ENCODE peak calls at places on chromosomes 6 and 20, in ten cellular contexts. J, W, I, T, Y, Z, R, A, G and K are unnamed samples.

GRCh38 chr6:43739642-43740091 is 30.3 kb upstream of the VEGFA start:
- DNase-seq in W (no peak), I (no peak), Y (no peak), A (no peak), T (no peak), G (no peak), J (no peak), Z (no peak), R (no peak), K (no peak)

GRCh38 chr20:58637466-58638198 is 13.5 kb upstream of the STX16 start:
- DNase-seq in W (no peak), A (no peak), Z (no peak), T (no peak), J (no peak), R (no peak), I (no peak), Y (no peak), G (no peak), K (no peak)

GRCh38 chr20:44728835-44729342 is 13.7 kb downstream of the CCN5 start:
- DNase-seq in T (peak; percentile 7), G (no peak), Z (peak; percentile 56), W (peak; percentile 81), R (peak; percentile 98), I (peak; percentile 81), Y (no peak), A (no peak), J (peak; percentile 58), K (no peak)

GRCh38 chr6:13461805-13462204 is 25.6 kb downstream of the GFOD1 start:
- DNase-seq in T (no peak), J (no peak), W (no peak), Y (no peak), R (peak; percentile 35), A (no peak), G (no peak), I (no peak), Z (no peak), K (no peak)

GRCh38 chr6:11271637-11272036 is 39.2 kb upstream of the NEDD9 start:
- DNase-seq in R (no peak), Y (no peak), A (no peak), I (peak; percentile 79), Z (no peak), G (no peak), W (peak; percentile 95), T (no peak), J (no peak), K (no peak)

GRCh38 chr6:8063762-8064637 is at the start of gene BLOC1S5:
- DNase-seq in G (peak; percentile 96), Z (peak; percentile 97), Y (peak; percentile 95), A (peak; percentile 95), J (peak; percentile 74), W (peak; percentile 98), R (peak; percentile 92), T (peak; percentile 91), I (peak; percentile 97), K (peak; percentile 94)

GRCh38 chr6:44538131-44538835 is 150.8 kb downstream of the CDC5L start:
- DNase-seq in R (no peak), I (no peak), T (no peak), G (no peak), Y (no peak), Z (no peak), A (no peak), J (peak; percentile 43), W (no peak), K (no peak)

GRCh38 chr20:25227317-25227831 is 20.5 kb upstream of the PYGB start:
- DNase-seq in R (peak; percentile 62), Z (no peak), W (peak; percentile 64), A (no peak), Y (no peak), J (no peak), G (no peak), I (peak; percentile 74), T (no peak), K (no peak)

GRCh38 chr20:35952480-35953410 is 1.6 kb downstream of the SCAND1 start:
- DNase-seq in J (no peak), W (peak; percentile 5), Z (no peak), Y (no peak), T (no peak), R (no peak), G (no peak), I (peak; percentile 50), A (no peak), K (no peak)

GRCh38 chr6:40894962-40895799 is 143.8 kb downstream of the UNC5CL start:
- DNase-seq in I (peak; percentile 38), R (peak; percentile 23), Z (peak; percentile 43), G (no peak), W (no peak), A (no peak), T (peak; percentile 18), J (no peak), Y (no peak), K (peak; percentile 51)

GRCh38 chr20:33827629-33828325 is 16.6 kb downstream of the CHMP4B start:
- DNase-seq in T (no peak), I (peak; percentile 53), Y (no peak), R (no peak), W (peak; percentile 77), Z (no peak), G (no peak), A (no peak), J (no peak), K (no peak)

GRCh38 chr6:137234505-137234863 is 15.3 kb upstream of the IFNGR1 start:
- DNase-seq in J (no peak), I (no peak), T (no peak), Z (peak; percentile 55), R (peak; percentile 66), W (no peak), G (no peak), A (no peak), Y (peak; percentile 41), K (no peak)

GRCh38 chr6:43848992-43849391 is 79.0 kb downstream of the VEGFA start:
- DNase-seq in T (no peak), J (no peak), G (no peak), Y (no peak), W (no peak), I (no peak), Z (no peak), A (no peak), R (no peak), K (no peak)

GRCh38 chr6:149459761-149460160 is 25.1 kb downstream of the ZC3H12D start:
- DNase-seq in G (no peak), J (no peak), Y (no peak), W (peak; percentile 57), T (no peak), I (no peak), Z (no peak), A (no peak), R (no peak), K (no peak)

GRCh38 chr20:46709459-46710148 is at the start of gene SLC2A10:
- DNase-seq in Z (peak; percentile 68), G (no peak), T (no peak), A (no peak), J (no peak), Y (no peak), W (peak; percentile 38), R (no peak), I (peak; percentile 58), K (no peak)

GRCh38 chr6:166488081-166488685 is 98.3 kb downstream of the RAMACL start:
- DNase-seq in Z (peak; percentile 61), T (no peak), R (no peak), Y (peak; percentile 66), J (no peak), G (peak; percentile 64), W (no peak), I (peak; percentile 91), A (peak; percentile 68), K (no peak)

GRCh38 chr6:34350100-34350936 is 42.2 kb downstream of the NUDT3 start:
- DNase-seq in J (no peak), I (no peak), Y (no peak), Z (no peak), G (no peak), W (peak; percentile 51), A (no peak), T (no peak), R (no peak), K (no peak)

GRCh38 chr6:7960848-7961247 is 50.3 kb upstream of the TXNDC5 start:
- DNase-seq in J (no peak), Y (no peak), I (no peak), R (no peak), G (no peak), T (no peak), W (no peak), A (no peak), Z (no peak), K (no peak)

GRCh38 chr6:138287144-138287955 is 69.1 kb upstream of the PBOV1 start:
- DNase-seq in W (no peak), R (peak; percentile 33), Y (no peak), G (peak; percentile 34), I (peak; percentile 30), A (no peak), T (no peak), Z (peak; percentile 52), J (peak; percentile 95), K (no peak)

GRCh38 chr6:324729-325125 is 32.4 kb downstream of the DUSP22 start:
- DNase-seq in A (no peak), Y (no peak), T (no peak), Z (no peak), G (no peak), I (no peak), J (no peak), W (no peak), R (no peak), K (no peak)

GRCh38 chr6:97995158-97995557 is 712.1 kb upstream of the MMS22L start:
- DNase-seq in Y (no peak), I (no peak), T (no peak), G (no peak), J (no peak), A (no peak), Z (no peak), W (no peak), R (no peak), K (no peak)

GRCh38 chr6:143059616-143060353 is 904 bp upstream of the AIG1 start:
- DNase-seq in T (no peak), W (peak; percentile 62), G (no peak), A (no peak), Z (peak; percentile 31), J (no peak), I (peak; percentile 90), Y (peak; percentile 79), R (peak; percentile 97), K (no peak)

GRCh38 chr6:136323431-136324112 is 33.9 kb upstream of the BCLAF1 start:
- DNase-seq in W (no peak), R (no peak), G (no peak), I (peak; percentile 39), J (no peak), T (no peak), Y (no peak), A (no peak), Z (no peak), K (peak; percentile 70)

GRCh38 chr6:148825492-148825891 is 78.7 kb downstream of the UST start:
- DNase-seq in G (no peak), Z (no peak), A (no peak), Y (no peak), W (no peak), R (no peak), T (no peak), J (no peak), I (no peak), K (no peak)

GRCh38 chr20:62360854-62361798 is 6.0 kb downstream of the LAMA5 start:
- DNase-seq in Y (no peak), T (no peak), R (no peak), W (no peak), Z (peak; percentile 26), J (no peak), G (no peak), I (no peak), A (no peak), K (no peak)

GRCh38 chr20:17761612-17762011 is 61.8 kb downstream of the BANF2 start:
- DNase-seq in Y (no peak), I (peak; percentile 9), J (no peak), A (no peak), R (no peak), Z (no peak), T (no peak), G (no peak), W (no peak), K (no peak)

GRCh38 chr20:3209946-3210317 is 634 bp downstream of the ITPA start:
- DNase-seq in W (no peak), T (no peak), A (no peak), Z (no peak), R (peak; percentile 7), G (no peak), J (no peak), Y (peak; percentile 21), I (peak; percentile 31), K (no peak)

GRCh38 chr6:73516712-73517489 is 3.9 kb downstream of the EEF1A1 start:
- DNase-seq in R (no peak), T (no peak), A (no peak), Y (no peak), W (peak; percentile 18), Z (no peak), G (no peak), J (no peak), I (no peak), K (no peak)